ENCODE peak calls at places on chromosomes 11 and 22, in four cellular contexts. One of them, this sample, is unnamed.

GRCh38 chr11:19594326-19594725 is 118.3 kb upstream of the NAV2 start:
- DNase-seq in heart right ventricle: no peak
- DNase-seq in A549: no peak
- DNase-seq in HCT116: no peak
- DNase-seq in this sample: no peak

GRCh38 chr22:35981900-35982299 is 46.7 kb downstream of the RBFOX2 start:
- DNase-seq in A549: no peak
- DNase-seq in heart right ventricle: no peak
- DNase-seq in HCT116: no peak
- DNase-seq in this sample: no peak

GRCh38 chr22:35219012-35219411 is 38.3 kb upstream of the HMGXB4 start:
- DNase-seq in HCT116: peak
- DNase-seq in A549: peak
- DNase-seq in heart right ventricle: no peak
- DNase-seq in this sample: no peak

GRCh38 chr11:44535201-44535980 is 30.1 kb upstream of the CD82 start:
- DNase-seq in A549: no peak
- DNase-seq in HCT116: no peak
- DNase-seq in heart right ventricle: no peak
- DNase-seq in this sample: no peak

GRCh38 chr11:124039557-124039956 is 1.6 kb downstream of the OR10G7 start:
- DNase-seq in HCT116: no peak
- DNase-seq in heart right ventricle: no peak
- DNase-seq in A549: no peak
- DNase-seq in this sample: no peak

GRCh38 chr22:40024201-40025061 is 29.7 kb downstream of the FAM83F start:
- DNase-seq in HCT116: peak
- DNase-seq in A549: peak
- DNase-seq in heart right ventricle: peak
- DNase-seq in this sample: peak

GRCh38 chr11:4647795-4648194 is 4.0 kb downstream of the OR51E1 start:
- DNase-seq in A549: no peak
- DNase-seq in heart right ventricle: no peak
- DNase-seq in HCT116: no peak
- DNase-seq in this sample: no peak

GRCh38 chr11:100759106-100759505 is 72.0 kb downstream of the ARHGAP42 start:
- DNase-seq in heart right ventricle: no peak
- DNase-seq in HCT116: no peak
- DNase-seq in A549: no peak
- DNase-seq in this sample: no peak

GRCh38 chr11:46120361-46120710 is 918 bp downstream of the PHF21A start:
- DNase-seq in heart right ventricle: peak
- DNase-seq in A549: no peak
- DNase-seq in HCT116: no peak
- DNase-seq in this sample: no peak

GRCh38 chr11:59918987-59919589 is 19.1 kb upstream of the OOSP1 start:
- DNase-seq in heart right ventricle: no peak
- DNase-seq in A549: peak
- DNase-seq in HCT116: peak
- DNase-seq in this sample: no peak

GRCh38 chr22:40071720-40072119 is 77.0 kb downstream of the FAM83F start:
- DNase-seq in A549: no peak
- DNase-seq in HCT116: no peak
- DNase-seq in heart right ventricle: no peak
- DNase-seq in this sample: no peak

GRCh38 chr11:123137496-123138270 is 57.4 kb downstream of the CLMP start:
- DNase-seq in HCT116: no peak
- DNase-seq in heart right ventricle: peak
- DNase-seq in A549: no peak
- DNase-seq in this sample: no peak

GRCh38 chr11:27934830-27935145 is 173.2 kb downstream of the KIF18A start:
- DNase-seq in heart right ventricle: no peak
- DNase-seq in A549: peak
- DNase-seq in HCT116: peak
- DNase-seq in this sample: no peak

GRCh38 chr11:72812604-72812967 is 1.6 kb upstream of the ATG16L2 start:
- DNase-seq in heart right ventricle: no peak
- DNase-seq in HCT116: no peak
- DNase-seq in A549: peak
- DNase-seq in this sample: no peak

GRCh38 chr11:61912530-61912898 is 4.9 kb downstream of the RAB3IL1 start:
- DNase-seq in A549: no peak
- DNase-seq in heart right ventricle: no peak
- DNase-seq in HCT116: no peak
- DNase-seq in this sample: no peak

GRCh38 chr11:16605440-16605970 is 132.9 kb upstream of the C11orf58 start:
- DNase-seq in HCT116: no peak
- DNase-seq in heart right ventricle: peak
- DNase-seq in A549: no peak
- DNase-seq in this sample: no peak

GRCh38 chr22:43698403-43698802 is 113.7 kb downstream of the EFCAB6 start:
- DNase-seq in A549: no peak
- DNase-seq in HCT116: no peak
- DNase-seq in heart right ventricle: no peak
- DNase-seq in this sample: no peak

GRCh38 chr11:118010738-118011461 is 24.7 kb downstream of the IL10RA start:
- DNase-seq in A549: no peak
- DNase-seq in heart right ventricle: no peak
- DNase-seq in HCT116: no peak
- DNase-seq in this sample: peak

GRCh38 chr11:128582496-128583366 is 4.6 kb downstream of the ETS1 start:
- DNase-seq in HCT116: no peak
- DNase-seq in heart right ventricle: peak
- DNase-seq in A549: peak
- DNase-seq in this sample: no peak

GRCh38 chr11:60159868-60160267 is 23.0 kb downstream of the MS4A6A start:
- DNase-seq in A549: no peak
- DNase-seq in HCT116: no peak
- DNase-seq in heart right ventricle: no peak
- DNase-seq in this sample: no peak

GRCh38 chr11:72736452-72737069 is 15.6 kb downstream of the ARAP1 start:
- DNase-seq in A549: peak
- DNase-seq in heart right ventricle: no peak
- DNase-seq in HCT116: peak
- DNase-seq in this sample: no peak

GRCh38 chr22:24803064-24803542 is 2.9 kb upstream of the SGSM1 start:
- DNase-seq in A549: peak
- DNase-seq in HCT116: peak
- DNase-seq in heart right ventricle: peak
- DNase-seq in this sample: no peak

GRCh38 chr22:43053176-43053575 is 36.0 kb downstream of the TTLL1 start:
- DNase-seq in HCT116: no peak
- DNase-seq in heart right ventricle: no peak
- DNase-seq in A549: no peak
- DNase-seq in this sample: no peak

GRCh38 chr11:31240340-31240904 is 129.1 kb downstream of the DCDC1 start:
- DNase-seq in HCT116: peak
- DNase-seq in heart right ventricle: no peak
- DNase-seq in A549: peak
- DNase-seq in this sample: peak

GRCh38 chr22:19853058-19853878 is 1.4 kb downstream of the GNB1L start:
- DNase-seq in HCT116: no peak
- DNase-seq in A549: no peak
- DNase-seq in heart right ventricle: no peak
- DNase-seq in this sample: no peak

GRCh38 chr11:96324912-96325311 is 18.1 kb downstream of the MAML2 start:
- DNase-seq in HCT116: peak
- DNase-seq in heart right ventricle: no peak
- DNase-seq in A549: no peak
- DNase-seq in this sample: no peak

GRCh38 chr11:103773537-103773936 is 262.9 kb upstream of the DDI1 start:
- DNase-seq in A549: no peak
- DNase-seq in HCT116: no peak
- DNase-seq in heart right ventricle: no peak
- DNase-seq in this sample: no peak

GRCh38 chr22:17368727-17369552 is at the start of gene CECR2:
- DNase-seq in A549: peak
- DNase-seq in heart right ventricle: peak
- DNase-seq in HCT116: peak
- DNase-seq in this sample: no peak

GRCh38 chr11:117713676-117714075 is 83.3 kb downstream of the DSCAML1 start:
- DNase-seq in A549: no peak
- DNase-seq in HCT116: no peak
- DNase-seq in heart right ventricle: no peak
- DNase-seq in this sample: no peak

GRCh38 chr22:23800297-23801237 is 13.8 kb downstream of the SMARCB1 start:
- DNase-seq in A549: no peak
- DNase-seq in heart right ventricle: no peak
- DNase-seq in HCT116: no peak
- DNase-seq in this sample: peak

GRCh38 chr11:117335399-117335798 is 7.7 kb downstream of the CEP164 start:
- DNase-seq in HCT116: no peak
- DNase-seq in A549: no peak
- DNase-seq in heart right ventricle: no peak
- DNase-seq in this sample: no peak

GRCh38 chr11:104490182-104490581 is 326.2 kb upstream of the PDGFD start:
- DNase-seq in heart right ventricle: no peak
- DNase-seq in HCT116: no peak
- DNase-seq in A549: no peak
- DNase-seq in this sample: no peak

GRCh38 chr22:50673231-50674126 is 856 bp downstream of the SHANK3 start:
- DNase-seq in A549: no peak
- DNase-seq in heart right ventricle: no peak
- DNase-seq in HCT116: no peak
- DNase-seq in this sample: no peak
- H3K4me3 ChIP-seq in A549: peak
- H3K4me3 ChIP-seq in heart right ventricle: peak
- H3K4me3 ChIP-seq in HCT116: no peak
- H3K4me3 ChIP-seq in this sample: no peak

DNA sequence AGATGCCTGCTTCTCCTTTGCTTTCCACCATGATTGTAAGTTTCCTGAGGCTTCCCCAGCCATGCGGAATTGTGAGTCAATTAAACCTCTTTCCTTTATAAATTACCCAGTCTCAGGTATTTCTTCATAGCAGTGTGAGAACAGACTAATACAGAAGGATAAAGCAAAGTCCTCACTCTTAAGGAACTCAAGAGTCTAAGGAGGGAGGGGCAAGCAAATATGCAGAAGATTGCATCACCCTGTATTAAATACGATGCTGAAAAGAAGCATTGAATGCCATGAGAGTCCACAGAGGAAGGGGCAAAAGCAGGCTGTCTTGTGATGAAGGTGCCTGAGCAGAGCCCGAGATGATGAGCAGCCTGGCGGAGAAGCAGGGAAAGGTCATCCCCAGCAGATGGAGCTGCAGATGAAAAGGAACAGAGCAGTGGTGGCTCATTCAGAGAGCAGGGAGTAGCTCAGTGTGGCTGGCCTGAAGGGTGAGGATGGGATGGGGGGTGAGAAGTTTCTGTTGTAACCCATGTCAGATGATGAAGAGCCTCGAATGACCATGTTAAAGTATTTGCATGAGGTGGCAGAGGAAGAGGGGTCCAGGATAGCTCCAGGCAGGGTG is 6.3 kb upstream of the IZUMO1R start:
- DNase-seq in A549: no peak
- DNase-seq in HCT116: no peak
- DNase-seq in heart right ventricle: no peak
- DNase-seq in this sample: no peak
- TF ChIP-seq CTCF in A549: no peak
- TF ChIP-seq CTCF in HCT116: peak
- TF ChIP-seq CTCF in heart right ventricle: no peak
- TF ChIP-seq CTCF in this sample: no peak

GRCh38 chr11:134116210-134116609 is 47.3 kb downstream of the JAM3 start:
- DNase-seq in HCT116: no peak
- DNase-seq in A549: no peak
- DNase-seq in heart right ventricle: no peak
- DNase-seq in this sample: no peak

GRCh38 chr11:134120921-134121526 is 52.2 kb downstream of the JAM3 start:
- DNase-seq in heart right ventricle: no peak
- DNase-seq in HCT116: no peak
- DNase-seq in A549: no peak
- DNase-seq in this sample: no peak

GRCh38 chr11:134118016-134118415 is 49.1 kb downstream of the JAM3 start:
- DNase-seq in HCT116: no peak
- DNase-seq in heart right ventricle: no peak
- DNase-seq in A549: no peak
- DNase-seq in this sample: no peak

GRCh38 chr11:134119094-134119493 is 50.2 kb downstream of the JAM3 start:
- DNase-seq in heart right ventricle: no peak
- DNase-seq in HCT116: no peak
- DNase-seq in A549: no peak
- DNase-seq in this sample: no peak

DNA sequence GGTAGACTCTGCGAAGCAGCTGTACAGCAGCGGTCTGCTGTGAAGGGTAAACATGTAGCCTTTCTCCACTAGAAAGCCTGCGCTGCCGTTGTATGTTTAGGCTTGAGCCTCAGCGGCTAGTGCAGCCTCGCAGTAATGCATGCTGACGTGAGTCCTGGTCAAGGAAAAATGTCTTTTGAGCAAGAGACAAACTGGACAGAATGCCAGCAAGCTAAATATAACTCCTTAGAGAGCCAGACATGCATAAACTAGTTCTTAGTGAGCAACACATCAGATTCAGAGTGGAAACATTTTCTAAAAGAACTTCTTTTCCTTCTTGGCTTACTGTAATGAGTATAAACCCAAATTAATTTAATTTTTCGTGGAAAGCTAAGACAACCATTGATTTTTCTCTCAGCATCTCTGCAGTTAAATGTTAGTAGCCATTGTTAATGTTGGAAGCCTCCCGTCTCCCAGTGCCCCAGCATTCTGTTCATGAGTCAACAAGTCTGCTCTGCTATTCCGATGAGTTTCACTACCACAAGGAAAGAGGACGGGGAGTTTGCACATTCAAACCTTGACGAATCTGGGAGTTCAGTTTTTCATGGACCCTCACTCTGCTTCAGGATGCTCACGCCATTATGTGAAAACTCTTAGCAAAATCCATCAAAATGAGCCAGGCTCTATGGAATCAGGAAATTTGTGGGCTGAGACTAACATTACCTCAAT is 51.4 kb downstream of the JAM3 start:
- DNase-seq in HCT116: no peak
- DNase-seq in A549: no peak
- DNase-seq in heart right ventricle: peak
- DNase-seq in this sample: no peak
- H3K4me3 ChIP-seq in HCT116: no peak
- H3K4me3 ChIP-seq in A549: no peak
- H3K4me3 ChIP-seq in heart right ventricle: peak
- H3K4me3 ChIP-seq in this sample: no peak

DNA sequence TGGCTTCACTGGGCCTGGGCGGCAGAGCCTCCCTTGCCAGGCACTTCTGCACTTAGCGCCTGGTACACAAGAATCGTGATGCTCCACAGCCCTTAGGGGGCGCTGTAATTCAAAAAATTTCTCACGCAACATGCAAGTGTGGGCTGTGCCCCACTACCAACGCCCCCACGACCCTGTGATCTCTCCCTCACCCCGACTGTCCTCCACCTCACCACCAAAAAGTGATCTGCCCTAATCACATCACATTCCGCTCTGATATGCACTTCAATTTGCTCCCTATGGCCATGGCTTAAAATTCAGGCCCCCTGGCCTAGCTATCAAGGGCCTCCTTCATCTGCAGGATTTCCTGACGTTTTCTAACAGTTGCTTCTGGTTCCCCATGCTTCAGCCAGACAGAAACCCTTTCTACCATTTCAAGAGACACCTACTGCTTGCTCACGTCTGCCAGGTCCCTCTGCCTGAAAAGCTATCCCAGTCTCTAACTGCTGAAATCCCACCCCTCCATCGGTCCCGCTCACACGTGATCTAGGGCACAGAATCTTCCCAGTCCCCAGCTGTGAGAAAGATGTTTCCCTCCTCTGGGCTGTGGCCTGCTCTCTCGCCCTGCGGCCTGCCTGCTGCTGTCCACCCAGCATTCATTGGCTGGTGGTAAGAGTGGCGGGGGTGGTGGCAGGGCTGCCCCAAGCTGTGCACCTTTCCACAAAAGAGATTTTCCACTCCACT is 27.9 kb upstream of the LRRC32 start:
- DNase-seq in HCT116: peak
- DNase-seq in A549: peak
- DNase-seq in heart right ventricle: no peak
- DNase-seq in this sample: no peak
- TF ChIP-seq CTCF in HCT116: peak
- TF ChIP-seq CTCF in A549: peak
- TF ChIP-seq CTCF in heart right ventricle: no peak
- TF ChIP-seq CTCF in this sample: peak